ENCODE peak calls at places on chromosomes 2 and 18, in four cellular contexts. B, N, O and E are unnamed samples.

GRCh38 chr2:85907671-85908157 is 18.9 kb upstream of the ST3GAL5 start:
- DNase-seq in O (no peak), N (no peak), B (no peak), E (no peak)

GRCh38 chr2:239395524-239395923 is 5.3 kb downstream of the HDAC4 start:
- DNase-seq in B (no peak), N (no peak), O (no peak), E (no peak)

GRCh38 chr18:28175047-28175929 is 1.6 kb downstream of the CDH2 start:
- DNase-seq in N (peak; percentile 27), B (no peak), O (peak; percentile 20), E (no peak)

GRCh38 chr2:8230466-8230865 is 451.4 kb upstream of the ID2 start:
- DNase-seq in O (no peak), N (no peak), B (no peak), E (no peak)

GRCh38 chr2:62343636-62344349 is 147.9 kb downstream of the B3GNT2 start:
- DNase-seq in O (no peak), B (no peak), N (no peak), E (no peak)

GRCh38 chr2:135164431-135164830 is 112.3 kb downstream of the RAB3GAP1 start:
- DNase-seq in O (no peak), N (peak; percentile 90), B (no peak), E (no peak)

GRCh38 chr2:7703523-7704144 is 786.4 kb downstream of the RNF144A start:
- DNase-seq in B (no peak), N (no peak), O (no peak), E (no peak)

GRCh38 chr2:61471905-61472805 is 1.3 kb upstream of the USP34 start:
- DNase-seq in B (no peak), O (peak; percentile 28), N (peak; percentile 31), E (no peak)

GRCh38 chr18:5424903-5425302 is 118.9 kb downstream of the EPB41L3 start:
- DNase-seq in B (no peak), N (peak; percentile 1), O (no peak), E (no peak)

GRCh38 chr2:101274142-101274541 is 21.5 kb downstream of the CNOT11 start:
- DNase-seq in O (no peak), B (no peak), N (no peak), E (no peak)

GRCh38 chr2:160142472-160142871 is 57.6 kb downstream of the ITGB6 start:
- DNase-seq in B (no peak), N (peak; percentile 63), O (no peak), E (no peak)

GRCh38 chr2:201644001-201644400 is 698 bp upstream of the TMEM237 start:
- DNase-seq in O (no peak), B (peak; percentile 71), N (peak; percentile 69), E (peak; percentile 54)

GRCh38 chr2:204251977-204252376 is 293.3 kb upstream of the PARD3B start:
- DNase-seq in B (no peak), N (peak; percentile 9), O (no peak), E (no peak)

GRCh38 chr2:105919826-105920225 is 175.1 kb downstream of the NCK2 start:
- DNase-seq in N (peak; percentile 54), O (no peak), B (no peak), E (no peak)

GRCh38 chr18:45169610-45170009 is 445.7 kb upstream of the SLC14A2 start:
- DNase-seq in N (peak; percentile 94), O (no peak), B (peak; percentile 58), E (peak; percentile 78)

GRCh38 chr2:29347774-29348465 is 232.7 kb downstream of the CLIP4 start:
- DNase-seq in N (no peak), B (no peak), O (no peak), E (no peak)

GRCh38 chr18:3027301-3027700 is 14.4 kb upstream of the LPIN2 start:
- DNase-seq in O (no peak), N (no peak), B (no peak), E (no peak)

GRCh38 chr2:221629478-221629877 is 57.4 kb upstream of the EPHA4 start:
- DNase-seq in O (no peak), N (peak; percentile 84), B (no peak), E (no peak)

GRCh38 chr2:105396254-105397024 is 2.4 kb downstream of the FHL2 start:
- DNase-seq in N (peak; percentile 100), B (peak; percentile 78), O (no peak), E (peak; percentile 77)

GRCh38 chr18:10274327-10274726 is 180.1 kb upstream of the APCDD1 start:
- DNase-seq in O (no peak), N (peak; percentile 36), B (no peak), E (no peak)

GRCh38 chr2:237556773-237557632 is 9.4 kb upstream of the PRLH start:
- DNase-seq in N (peak; percentile 51), B (no peak), O (peak; percentile 72), E (no peak)

GRCh38 chr2:215615829-215616226 is 180.0 kb upstream of the FN1 start:
- DNase-seq in B (no peak), O (no peak), N (peak; percentile 13), E (no peak)

GRCh38 chr18:60372598-60372997 is at the start of gene MC4R:
- DNase-seq in B (no peak), N (peak; percentile 28), O (no peak), E (no peak)